ENCODE peak calls at places on chromosomes 2 and 18, in four cellular contexts. One of them, this sample, is unnamed.

GRCh38 chr2:44753552-44754285 is 187.8 kb upstream of the SIX3 start:
- DNase-seq in fibroblast of lung: peak; percentile 30
- DNase-seq in MM.1S: peak; percentile 35
- DNase-seq in OCI-LY7: no peak
- DNase-seq in this sample: peak; percentile 79

GRCh38 chr2:24049485-24050021 is at the start of gene FKBP1B:
- DNase-seq in fibroblast of lung: peak; percentile 41
- DNase-seq in OCI-LY7: peak; percentile 74
- DNase-seq in MM.1S: no peak
- DNase-seq in this sample: peak; percentile 47

GRCh38 chr18:47817017-47817911 is 113.2 kb downstream of the SMAD2 start:
- DNase-seq in OCI-LY7: no peak
- DNase-seq in MM.1S: no peak
- DNase-seq in fibroblast of lung: peak; percentile 49
- DNase-seq in this sample: no peak

GRCh38 chr18:45110577-45111506 is 430.2 kb downstream of the SETBP1 start:
- DNase-seq in OCI-LY7: no peak
- DNase-seq in MM.1S: no peak
- DNase-seq in fibroblast of lung: no peak
- DNase-seq in this sample: no peak

GRCh38 chr2:105403241-105403784 is 4.5 kb upstream of the FHL2 start:
- DNase-seq in OCI-LY7: no peak
- DNase-seq in fibroblast of lung: no peak
- DNase-seq in MM.1S: no peak
- DNase-seq in this sample: no peak

GRCh38 chr2:71784734-71785549 is 331.6 kb downstream of the DYSF start:
- DNase-seq in OCI-LY7: no peak
- DNase-seq in MM.1S: no peak
- DNase-seq in fibroblast of lung: no peak
- DNase-seq in this sample: no peak

GRCh38 chr2:60553496-60553991 is at the start of gene BCL11A:
- DNase-seq in OCI-LY7: peak; percentile 89
- DNase-seq in fibroblast of lung: peak; percentile 71
- DNase-seq in MM.1S: peak; percentile 67
- DNase-seq in this sample: peak; percentile 75

GRCh38 chr2:191696001-191696400 is 18.1 kb downstream of the NABP1 start:
- DNase-seq in MM.1S: peak; percentile 26
- DNase-seq in fibroblast of lung: peak; percentile 97
- DNase-seq in OCI-LY7: no peak
- DNase-seq in this sample: no peak

GRCh38 chr2:42274872-42275271 is 86.1 kb downstream of the COX7A2L start:
- DNase-seq in fibroblast of lung: peak; percentile 15
- DNase-seq in OCI-LY7: no peak
- DNase-seq in MM.1S: no peak
- DNase-seq in this sample: no peak

GRCh38 chr2:85873679-85874078 is 15.1 kb downstream of the ST3GAL5 start:
- DNase-seq in MM.1S: no peak
- DNase-seq in OCI-LY7: no peak
- DNase-seq in fibroblast of lung: no peak
- DNase-seq in this sample: no peak

GRCh38 chr2:75055820-75056675 is 97.6 kb downstream of the POLE4 start:
- DNase-seq in OCI-LY7: no peak
- DNase-seq in fibroblast of lung: no peak
- DNase-seq in MM.1S: no peak
- DNase-seq in this sample: no peak

GRCh38 chr2:18413794-18414396 is 146.6 kb downstream of the RDH14 start:
- DNase-seq in MM.1S: no peak
- DNase-seq in fibroblast of lung: peak; percentile 94
- DNase-seq in OCI-LY7: no peak
- DNase-seq in this sample: no peak

GRCh38 chr2:185433824-185434223 is 304.8 kb upstream of the FSIP2 start:
- DNase-seq in OCI-LY7: no peak
- DNase-seq in fibroblast of lung: no peak
- DNase-seq in MM.1S: no peak
- DNase-seq in this sample: no peak

GRCh38 chr2:204024503-204024902 is 87.9 kb downstream of the ICOS start:
- DNase-seq in OCI-LY7: peak; percentile 68
- DNase-seq in fibroblast of lung: peak; percentile 48
- DNase-seq in MM.1S: peak; percentile 66
- DNase-seq in this sample: peak; percentile 50

GRCh38 chr2:54652540-54652939 is 70.9 kb upstream of the EML6 start:
- DNase-seq in fibroblast of lung: no peak
- DNase-seq in MM.1S: no peak
- DNase-seq in OCI-LY7: no peak
- DNase-seq in this sample: no peak

GRCh38 chr2:130837811-130838565 is 1.3 kb downstream of the ARHGEF4 start:
- DNase-seq in fibroblast of lung: no peak
- DNase-seq in MM.1S: no peak
- DNase-seq in OCI-LY7: no peak
- DNase-seq in this sample: no peak

GRCh38 chr2:168233166-168233565 is 14.2 kb downstream of the STK39 start:
- DNase-seq in MM.1S: no peak
- DNase-seq in fibroblast of lung: no peak
- DNase-seq in OCI-LY7: no peak
- DNase-seq in this sample: no peak

GRCh38 chr2:69012310-69013122 is 463 bp upstream of the ANTXR1 start:
- DNase-seq in fibroblast of lung: peak; percentile 79
- DNase-seq in MM.1S: peak; percentile 49
- DNase-seq in OCI-LY7: peak; percentile 25
- DNase-seq in this sample: peak; percentile 79

GRCh38 chr2:230226090-230226551 is 585 bp downstream of the SP140 start:
- DNase-seq in fibroblast of lung: no peak
- DNase-seq in OCI-LY7: peak; percentile 88
- DNase-seq in MM.1S: peak; percentile 54
- DNase-seq in this sample: no peak

GRCh38 chr2:206863721-206864120 is 75.6 kb upstream of the CPO start:
- DNase-seq in OCI-LY7: no peak
- DNase-seq in fibroblast of lung: no peak
- DNase-seq in MM.1S: no peak
- DNase-seq in this sample: no peak

GRCh38 chr18:8806798-8807501 is 101.6 kb downstream of the MTCL1 start:
- DNase-seq in MM.1S: no peak
- DNase-seq in OCI-LY7: no peak
- DNase-seq in fibroblast of lung: no peak
- DNase-seq in this sample: no peak

GRCh38 chr2:168210898-168211570 is 36.4 kb downstream of the STK39 start:
- DNase-seq in fibroblast of lung: peak; percentile 88
- DNase-seq in MM.1S: no peak
- DNase-seq in OCI-LY7: no peak
- DNase-seq in this sample: no peak

GRCh38 chr2:198314559-198315153 is 510.3 kb downstream of the PLCL1 start:
- DNase-seq in OCI-LY7: peak; percentile 82
- DNase-seq in MM.1S: peak; percentile 60
- DNase-seq in fibroblast of lung: peak; percentile 81
- DNase-seq in this sample: no peak

GRCh38 chr2:235050992-235051351 is 99.2 kb downstream of the SH3BP4 start:
- DNase-seq in MM.1S: no peak
- DNase-seq in fibroblast of lung: peak; percentile 93
- DNase-seq in OCI-LY7: peak; percentile 27
- DNase-seq in this sample: peak; percentile 9

GRCh38 chr2:186629245-186629996 is 39.6 kb downstream of the ITGAV start:
- DNase-seq in MM.1S: no peak
- DNase-seq in fibroblast of lung: no peak
- DNase-seq in OCI-LY7: no peak
- DNase-seq in this sample: no peak

GRCh38 chr2:135169900-135170753 is 118.0 kb downstream of the RAB3GAP1 start:
- DNase-seq in OCI-LY7: no peak
- DNase-seq in fibroblast of lung: no peak
- DNase-seq in MM.1S: peak; percentile 55
- DNase-seq in this sample: no peak

GRCh38 chr18:3845176-3845575 is 395.2 kb downstream of the TGIF1 start:
- DNase-seq in MM.1S: no peak
- DNase-seq in fibroblast of lung: no peak
- DNase-seq in OCI-LY7: no peak
- DNase-seq in this sample: no peak

GRCh38 chr2:3461781-3462492 is 57.4 kb downstream of the ADI1 start:
- DNase-seq in MM.1S: peak; percentile 74
- DNase-seq in fibroblast of lung: peak; percentile 78
- DNase-seq in OCI-LY7: peak; percentile 77
- DNase-seq in this sample: peak; percentile 50

GRCh38 chr2:206981739-206982336 is 42.5 kb downstream of the CPO start:
- DNase-seq in MM.1S: peak; percentile 28
- DNase-seq in OCI-LY7: no peak
- DNase-seq in fibroblast of lung: peak; percentile 82
- DNase-seq in this sample: peak; percentile 38

GRCh38 chr2:28638102-28638501 is 113.5 kb upstream of the PPP1CB start:
- DNase-seq in MM.1S: no peak
- DNase-seq in fibroblast of lung: no peak
- DNase-seq in OCI-LY7: no peak
- DNase-seq in this sample: no peak

GRCh38 chr2:196792865-196793264 is 6.6 kb downstream of the GTF3C3 start:
- DNase-seq in OCI-LY7: no peak
- DNase-seq in MM.1S: no peak
- DNase-seq in fibroblast of lung: no peak
- DNase-seq in this sample: no peak
- H3K79me2 ChIP-seq in OCI-LY7: peaks cover 5% of the 10 kb centered on the region
- H3K79me2 ChIP-seq in MM.1S: no peaks in the 10 kb centered on the region
- H3K79me2 ChIP-seq in fibroblast of lung: no peaks in the 10 kb centered on the region
- H3K79me2 ChIP-seq in this sample: peaks cover 29% of the 10 kb centered on the region

GRCh38 chr18:60377778-60378469 is 5.3 kb upstream of the MC4R start:
- DNase-seq in fibroblast of lung: peak; percentile 67
- DNase-seq in OCI-LY7: no peak
- DNase-seq in MM.1S: no peak
- DNase-seq in this sample: no peak

GRCh38 chr18:60372141-60372540 is 434 bp downstream of the MC4R start:
- DNase-seq in OCI-LY7: no peak
- DNase-seq in MM.1S: no peak
- DNase-seq in fibroblast of lung: no peak
- DNase-seq in this sample: no peak

GRCh38 chr18:60372598-60372997 is at the start of gene MC4R:
- DNase-seq in fibroblast of lung: peak; percentile 89
- DNase-seq in OCI-LY7: peak; percentile 22
- DNase-seq in MM.1S: no peak
- DNase-seq in this sample: peak; percentile 73
- H2AFZ ChIP-seq in fibroblast of lung: no peak within 1 kb of the TSS
- H2AFZ ChIP-seq in OCI-LY7: peak within 1 kb of the TSS; percentile 60
- H2AFZ ChIP-seq in MM.1S: no peak within 1 kb of the TSS
- H2AFZ ChIP-seq in this sample: peak within 1 kb of the TSS; percentile 73

GRCh38 chr18:48937869-48938750 is 12.7 kb downstream of the SMAD7 start:
- DNase-seq in fibroblast of lung: no peak
- DNase-seq in OCI-LY7: no peak
- DNase-seq in MM.1S: no peak
- DNase-seq in this sample: no peak
- H3K27ac ChIP-seq in fibroblast of lung: peak overlapping the region; percentile 30
- H3K27ac ChIP-seq in OCI-LY7: no peak overlapping the region
- H3K27ac ChIP-seq in MM.1S: peak overlapping the region; percentile 71
- H3K27ac ChIP-seq in this sample: no peak overlapping the region

GRCh38 chr2:100846716-100847115 is 26.8 kb downstream of the NPAS2 start:
- DNase-seq in MM.1S: no peak
- DNase-seq in fibroblast of lung: no peak
- DNase-seq in OCI-LY7: no peak
- DNase-seq in this sample: no peak
- H3K79me2 ChIP-seq in MM.1S: no peaks in the 10 kb centered on the region
- H3K79me2 ChIP-seq in fibroblast of lung: no peaks in the 10 kb centered on the region
- H3K79me2 ChIP-seq in OCI-LY7: no peaks in the 10 kb centered on the region
- H3K79me2 ChIP-seq in this sample: no peaks in the 10 kb centered on the region

DNA sequence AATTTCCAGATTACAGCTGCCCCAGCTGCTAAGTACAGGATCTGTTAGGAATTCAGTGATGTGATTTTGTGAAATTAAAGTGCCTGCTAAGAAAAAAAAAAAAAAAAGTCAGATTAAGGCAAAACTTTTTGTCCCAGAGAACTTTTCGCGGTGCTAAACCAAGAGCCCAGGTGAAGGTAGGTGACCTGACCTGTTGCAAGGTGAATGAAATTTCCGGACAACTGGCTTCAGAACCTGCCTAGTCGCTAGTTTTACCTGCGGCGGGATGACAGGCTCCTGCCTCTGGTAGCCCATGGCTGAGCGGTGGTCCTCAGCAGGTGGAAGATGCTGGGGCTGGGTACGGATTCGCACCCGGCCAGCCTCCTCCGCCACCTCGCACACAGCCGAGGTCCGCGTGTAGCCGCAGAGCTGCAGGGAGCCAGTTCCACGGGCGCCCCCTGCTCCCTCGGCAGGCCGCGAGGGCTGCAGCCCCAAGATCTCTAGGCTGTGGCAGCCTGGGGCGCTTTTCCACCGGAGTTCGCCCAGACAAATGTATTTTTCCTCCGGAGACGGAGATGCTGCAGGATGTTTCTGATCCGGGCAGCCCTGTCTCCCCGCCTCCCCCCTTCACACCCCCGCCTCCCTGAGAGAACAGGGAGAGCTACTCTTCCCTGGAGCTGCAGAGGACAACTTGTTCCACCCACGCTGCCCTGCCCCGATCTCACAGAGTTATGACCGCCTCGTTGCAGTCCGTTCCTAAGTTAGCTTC is at the start of gene SLC38A11:
- DNase-seq in OCI-LY7: no peak
- DNase-seq in fibroblast of lung: no peak
- DNase-seq in MM.1S: no peak
- DNase-seq in this sample: no peak
- H2AFZ ChIP-seq in OCI-LY7: no peak within 1 kb of the TSS
- H2AFZ ChIP-seq in fibroblast of lung: peak within 1 kb of the TSS; percentile 88
- H2AFZ ChIP-seq in MM.1S: no peak within 1 kb of the TSS
- H2AFZ ChIP-seq in this sample: no peak within 1 kb of the TSS

DNA sequence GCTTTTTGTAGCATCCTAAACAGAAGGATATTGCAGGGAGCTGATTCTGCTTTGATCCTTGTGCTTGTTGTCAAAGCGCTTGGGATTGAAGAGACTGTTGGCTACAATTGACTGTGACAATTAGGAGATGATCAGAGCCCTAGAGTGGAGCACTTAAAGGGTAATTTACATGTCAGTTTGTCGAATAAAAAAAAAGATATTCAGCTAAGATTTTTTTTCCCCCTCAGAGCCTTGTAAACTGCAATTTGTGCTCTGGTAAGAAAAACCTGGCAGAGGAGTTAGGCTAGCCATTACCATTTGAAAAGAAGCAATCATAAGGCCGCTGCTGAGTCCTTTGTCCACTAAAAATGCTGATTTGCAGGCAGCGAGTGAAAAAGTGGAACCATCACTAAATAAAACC is 47.8 kb upstream of the ZEB2 start:
- DNase-seq in fibroblast of lung: no peak
- DNase-seq in OCI-LY7: no peak
- DNase-seq in MM.1S: no peak
- DNase-seq in this sample: no peak
- H3K27ac ChIP-seq in fibroblast of lung: no peak overlapping the region
- H3K27ac ChIP-seq in OCI-LY7: no peak overlapping the region
- H3K27ac ChIP-seq in MM.1S: no peak overlapping the region
- H3K27ac ChIP-seq in this sample: no peak overlapping the region

GRCh38 chr2:120868366-120868765 is 132.7 kb downstream of the GLI2 start:
- DNase-seq in fibroblast of lung: no peak
- DNase-seq in MM.1S: no peak
- DNase-seq in OCI-LY7: no peak
- DNase-seq in this sample: no peak
- H3K79me2 ChIP-seq in fibroblast of lung: peaks cover 22% of the 10 kb centered on the region
- H3K79me2 ChIP-seq in MM.1S: no peaks in the 10 kb centered on the region
- H3K79me2 ChIP-seq in OCI-LY7: no peaks in the 10 kb centered on the region
- H3K79me2 ChIP-seq in this sample: no peaks in the 10 kb centered on the region

GRCh38 chr18:31498450-31499156 is 626 bp downstream of the DSG2 start:
- DNase-seq in fibroblast of lung: no peak
- DNase-seq in MM.1S: no peak
- DNase-seq in OCI-LY7: no peak
- DNase-seq in this sample: no peak
- H2AFZ ChIP-seq in fibroblast of lung: no peak overlapping the region
- H2AFZ ChIP-seq in MM.1S: peak overlapping the region; percentile 92
- H2AFZ ChIP-seq in OCI-LY7: no peak overlapping the region
- H2AFZ ChIP-seq in this sample: no peak overlapping the region

GRCh38 chr2:196314780-196315179 is 143.4 kb upstream of the STK17B start:
- DNase-seq in fibroblast of lung: no peak
- DNase-seq in MM.1S: no peak
- DNase-seq in OCI-LY7: no peak
- DNase-seq in this sample: no peak
- H3K27ac ChIP-seq in fibroblast of lung: no peak overlapping the region
- H3K27ac ChIP-seq in MM.1S: no peak overlapping the region
- H3K27ac ChIP-seq in OCI-LY7: no peak overlapping the region
- H3K27ac ChIP-seq in this sample: no peak overlapping the region